ENCODE peak calls at places on chromosome 7, in four cellular contexts. One of them, this sample, is unnamed.

GRCh38 chr7:117025891-117026290 is 72.6 kb downstream of the ST7 start:
- DNase-seq in left ventricle myocardium inferior: no peak
- DNase-seq in CD8-positive, alpha-beta T cell: no peak
- DNase-seq in A673: no peak
- DNase-seq in this sample: no peak

GRCh38 chr7:35729061-35729783 is 34.3 kb upstream of the HERPUD2 start:
- DNase-seq in left ventricle myocardium inferior: no peak
- DNase-seq in CD8-positive, alpha-beta T cell: no peak
- DNase-seq in A673: no peak
- DNase-seq in this sample: no peak

GRCh38 chr7:132488634-132489302 is 87.5 kb downstream of the PLXNA4 start:
- DNase-seq in left ventricle myocardium inferior: no peak
- DNase-seq in CD8-positive, alpha-beta T cell: no peak
- DNase-seq in A673: no peak
- DNase-seq in this sample: no peak

GRCh38 chr7:2134740-2135139 is 98.0 kb downstream of the MAD1L1 start:
- DNase-seq in left ventricle myocardium inferior: no peak
- DNase-seq in CD8-positive, alpha-beta T cell: no peak
- DNase-seq in A673: no peak
- DNase-seq in this sample: no peak

GRCh38 chr7:40015790-40016296 is 65.8 kb downstream of the CDK13 start:
- DNase-seq in left ventricle myocardium inferior: no peak
- DNase-seq in CD8-positive, alpha-beta T cell: no peak
- DNase-seq in A673: peak
- DNase-seq in this sample: no peak

GRCh38 chr7:151885202-151885580 is 8.3 kb upstream of the PRKAG2 start:
- DNase-seq in left ventricle myocardium inferior: no peak
- DNase-seq in CD8-positive, alpha-beta T cell: no peak
- DNase-seq in A673: no peak
- DNase-seq in this sample: peak

GRCh38 chr7:8125680-8126444 is 136.1 kb downstream of the ICA1 start:
- DNase-seq in left ventricle myocardium inferior: no peak
- DNase-seq in CD8-positive, alpha-beta T cell: peak
- DNase-seq in A673: no peak
- DNase-seq in this sample: no peak

GRCh38 chr7:77354484-77354883 is 61.7 kb downstream of the GSAP start:
- DNase-seq in left ventricle myocardium inferior: no peak
- DNase-seq in CD8-positive, alpha-beta T cell: no peak
- DNase-seq in A673: no peak
- DNase-seq in this sample: no peak

GRCh38 chr7:80027616-80028173 is 106.9 kb upstream of the GNAI1 start:
- DNase-seq in left ventricle myocardium inferior: no peak
- DNase-seq in CD8-positive, alpha-beta T cell: no peak
- DNase-seq in A673: peak
- DNase-seq in this sample: no peak

GRCh38 chr7:130901209-130901783 is 167.3 kb upstream of the KLF14 start:
- DNase-seq in left ventricle myocardium inferior: peak
- DNase-seq in CD8-positive, alpha-beta T cell: no peak
- DNase-seq in A673: peak
- DNase-seq in this sample: no peak

GRCh38 chr7:126419047-126419446 is 833.7 kb downstream of the GRM8 start:
- DNase-seq in left ventricle myocardium inferior: no peak
- DNase-seq in CD8-positive, alpha-beta T cell: no peak
- DNase-seq in A673: no peak
- DNase-seq in this sample: no peak

GRCh38 chr7:99365318-99366141 is 9.0 kb upstream of the ARPC1B start:
- DNase-seq in left ventricle myocardium inferior: no peak
- DNase-seq in CD8-positive, alpha-beta T cell: peak
- DNase-seq in A673: peak
- DNase-seq in this sample: peak

GRCh38 chr7:96034940-96035727 is 262.8 kb downstream of the DYNC1I1 start:
- DNase-seq in left ventricle myocardium inferior: no peak
- DNase-seq in CD8-positive, alpha-beta T cell: no peak
- DNase-seq in A673: no peak
- DNase-seq in this sample: no peak

GRCh38 chr7:17333227-17333626 is 34.8 kb downstream of the AHR start:
- DNase-seq in left ventricle myocardium inferior: no peak
- DNase-seq in CD8-positive, alpha-beta T cell: no peak
- DNase-seq in A673: no peak
- DNase-seq in this sample: no peak

GRCh38 chr7:25770670-25771069 is 381.3 kb upstream of the NFE2L3 start:
- DNase-seq in left ventricle myocardium inferior: no peak
- DNase-seq in CD8-positive, alpha-beta T cell: no peak
- DNase-seq in A673: no peak
- DNase-seq in this sample: no peak

GRCh38 chr7:123871998-123872867 is 27.3 kb downstream of the HYAL4 start:
- DNase-seq in left ventricle myocardium inferior: no peak
- DNase-seq in CD8-positive, alpha-beta T cell: no peak
- DNase-seq in A673: peak
- DNase-seq in this sample: peak

GRCh38 chr7:38699481-38699880 is 68.3 kb upstream of the AMPH start:
- DNase-seq in left ventricle myocardium inferior: no peak
- DNase-seq in CD8-positive, alpha-beta T cell: no peak
- DNase-seq in A673: peak
- DNase-seq in this sample: no peak

GRCh38 chr7:51376420-51377092 is 59.9 kb upstream of the COBL start:
- DNase-seq in left ventricle myocardium inferior: no peak
- DNase-seq in CD8-positive, alpha-beta T cell: no peak
- DNase-seq in A673: no peak
- DNase-seq in this sample: no peak

GRCh38 chr7:102294589-102294988 is 7.9 kb downstream of the SH2B2 start:
- DNase-seq in left ventricle myocardium inferior: no peak
- DNase-seq in CD8-positive, alpha-beta T cell: no peak
- DNase-seq in A673: no peak
- DNase-seq in this sample: no peak

GRCh38 chr7:111730476-111731300 is 168.4 kb upstream of the IMMP2L start:
- DNase-seq in left ventricle myocardium inferior: no peak
- DNase-seq in CD8-positive, alpha-beta T cell: no peak
- DNase-seq in A673: peak
- DNase-seq in this sample: no peak